ENCODE peak calls at places on chromosomes 5 and 9, in ten cellular contexts. K is keratinocyte, H is AG04450, O is cardiac muscle cell, Y is stomach, F is psoas muscle, W is HL-60, U is H1, Q is GM23338, G is heart right ventricle. A is an unnamed sample.

GRCh38 chr5:146060221-146060585 is 45.2 kb downstream of the PLAC8L1 start:
- DNase-seq in F (no peak), G (no peak), Y (no peak), K (no peak), U (no peak), W (no peak), O (no peak), Q (no peak), H (no peak), A (no peak)

GRCh38 chr9:35933525-35934067 is 24.3 kb downstream of the SPAAR start:
- DNase-seq in O (no peak), U (no peak), H (no peak), Y (no peak), Q (no peak), K (no peak), F (no peak), G (no peak), W (no peak), A (no peak)

GRCh38 chr9:124500028-124500795 is 7.0 kb downstream of the NR5A1 start:
- DNase-seq in F (no peak), O (no peak), W (no peak), K (no peak), G (no peak), U (no peak), Q (no peak), Y (no peak), H (no peak), A (no peak)

GRCh38 chr9:74577956-74578355 is 80.8 kb downstream of the RORB start:
- DNase-seq in W (no peak), G (no peak), O (no peak), Q (peak; percentile 51), F (no peak), H (no peak), Y (no peak), U (no peak), K (no peak), A (no peak)

GRCh38 chr9:133135193-133135745 is 14.2 kb upstream of the RALGDS start:
- DNase-seq in W (no peak), Q (no peak), Y (peak; percentile 87), U (no peak), F (peak; percentile 88), H (no peak), O (no peak), K (peak; percentile 93), G (peak; percentile 72), A (peak; percentile 84)

GRCh38 chr5:139105621-139106071 is 92.5 kb downstream of the SIL1 start:
- DNase-seq in O (peak; percentile 39), F (no peak), W (no peak), K (no peak), Q (peak; percentile 34), H (no peak), Y (no peak), G (no peak), U (no peak), A (no peak)

GRCh38 chr5:111699976-111700375 is 57.0 kb downstream of the NREP start:
- DNase-seq in G (no peak), H (no peak), U (no peak), Q (no peak), W (no peak), F (no peak), Y (peak; percentile 56), K (no peak), O (no peak), A (no peak)

GRCh38 chr5:125464847-125465432 is 718.5 kb upstream of the ZNF608 start:
- DNase-seq in K (no peak), Y (no peak), O (no peak), G (no peak), W (no peak), Q (no peak), H (no peak), U (no peak), F (no peak), A (no peak)

GRCh38 chr5:169148066-169148740 is 152.7 kb downstream of the SLIT3 start:
- DNase-seq in O (no peak), W (no peak), Y (no peak), H (no peak), K (no peak), F (no peak), G (no peak), Q (no peak), U (no peak), A (no peak)

GRCh38 chr5:9241459-9241858 is 304.4 kb downstream of the SEMA5A start:
- DNase-seq in G (no peak), K (no peak), Y (no peak), O (no peak), H (no peak), F (no peak), Q (no peak), W (no peak), U (no peak), A (no peak)

GRCh38 chr9:4105183-4105582 is 194.7 kb downstream of the GLIS3 start:
- DNase-seq in Q (no peak), U (no peak), O (no peak), Y (no peak), W (no peak), H (no peak), G (no peak), K (no peak), F (no peak), A (no peak)

GRCh38 chr9:85298434-85298833 is 443.3 kb downstream of the AGTPBP1 start:
- DNase-seq in K (no peak), Y (no peak), O (no peak), U (no peak), F (no peak), W (no peak), G (no peak), H (no peak), Q (no peak), A (no peak)

GRCh38 chr9:83449981-83450380 is 88.2 kb downstream of the FRMD3 start:
- DNase-seq in F (no peak), G (no peak), W (no peak), H (no peak), Y (no peak), U (no peak), K (no peak), Q (no peak), O (no peak), A (no peak)

GRCh38 chr5:53482717-53483638 is 2.5 kb downstream of the FST start:
- DNase-seq in Y (peak; percentile 41), H (no peak), O (peak; percentile 40), Q (peak; percentile 80), W (no peak), G (peak; percentile 40), U (peak; percentile 85), F (peak; percentile 35), K (no peak), A (peak; percentile 74)

GRCh38 chr5:59174248-59174844 is 591.5 kb downstream of the RAB3C start:
- DNase-seq in O (peak; percentile 70), W (no peak), G (no peak), U (no peak), K (no peak), Q (peak; percentile 75), F (no peak), Y (no peak), H (peak; percentile 70), A (no peak)

GRCh38 chr9:107345327-107345726 is 62.2 kb downstream of the RAD23B start:
- DNase-seq in Y (no peak), F (no peak), H (no peak), G (no peak), K (no peak), Q (no peak), O (no peak), U (no peak), W (no peak), A (no peak)

GRCh38 chr5:38878391-38879090 is 32.7 kb downstream of the OSMR start:
- DNase-seq in U (no peak), K (no peak), W (no peak), G (no peak), F (no peak), H (no peak), Q (no peak), Y (no peak), O (no peak), A (no peak)

GRCh38 chr5:100448250-100448649 is 86.9 kb upstream of the FAM174A start:
- DNase-seq in U (no peak), Y (no peak), G (no peak), Q (no peak), H (no peak), W (no peak), K (no peak), O (no peak), F (no peak), A (no peak)

GRCh38 chr9:33161011-33161588 is 6.0 kb downstream of the B4GALT1 start:
- DNase-seq in Y (peak; percentile 62), F (peak; percentile 70), O (no peak), K (peak; percentile 86), H (peak; percentile 90), Q (no peak), W (no peak), U (no peak), G (peak; percentile 48), A (peak; percentile 87)

GRCh38 chr9:6628714-6629113 is 16.8 kb downstream of the GLDC start:
- DNase-seq in G (no peak), Q (no peak), Y (no peak), H (no peak), U (no peak), K (peak; percentile 9), F (no peak), W (no peak), O (no peak), A (no peak)
- TF ChIP-seq CTCF in G (no peak), Q (no peak), Y (no peak), H (no peak), U (no peak), K (no peak), F (no peak), W (no peak), O (no peak), A (no peak)

GRCh38 chr9:126126807-126127206 is 199.8 kb upstream of the MVB12B start:
- DNase-seq in H (no peak), U (peak; percentile 31), Y (peak; percentile 9), Q (no peak), O (no peak), K (no peak), W (no peak), F (no peak), G (no peak), A (no peak)
- H3K27me3 ChIP-seq in H (peaks cover 11% of the 10 kb centered on the region), U (no peaks in the 10 kb centered on the region), Y (no peaks in the 10 kb centered on the region), Q (no peaks in the 10 kb centered on the region), O (peaks cover 6% of the 10 kb centered on the region), K (peaks cover 17% of the 10 kb centered on the region), W (no peaks in the 10 kb centered on the region), F (peaks cover 31% of the 10 kb centered on the region), G (peaks cover 8% of the 10 kb centered on the region), A (peaks cover 10% of the 10 kb centered on the region)

DNA sequence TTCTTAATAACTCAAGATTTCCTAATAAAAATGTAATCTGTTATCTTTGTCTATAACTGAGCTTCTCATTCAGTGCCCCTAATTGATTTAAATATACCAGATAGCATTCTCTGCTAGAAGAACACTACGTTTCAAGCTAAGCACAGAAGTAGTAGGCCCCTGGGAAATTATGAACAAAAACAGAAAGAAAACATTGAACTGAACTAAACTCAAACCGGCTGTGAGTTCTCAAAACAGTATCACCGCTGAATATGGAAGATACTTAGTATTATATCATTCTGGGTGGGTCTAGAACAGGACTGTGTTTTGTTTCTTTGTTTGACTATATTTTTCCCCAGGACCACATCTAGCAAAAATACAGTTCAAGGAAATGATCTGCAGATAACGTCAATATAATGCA is 95.1 kb upstream of the HMHB1 start:
- DNase-seq in G (no peak), K (no peak), W (no peak), O (no peak), Q (no peak), U (no peak), F (no peak), Y (no peak), H (no peak), A (no peak)
- TF ChIP-seq CTCF in G (no peak), K (no peak), W (no peak), O (no peak), Q (no peak), U (no peak), F (no peak), Y (no peak), H (no peak), A (no peak)

GRCh38 chr5:4553968-4554367 is 586.2 kb upstream of the ADAMTS16 start:
- DNase-seq in Q (peak; percentile 21), Y (no peak), W (no peak), G (no peak), O (peak; percentile 48), K (no peak), H (no peak), U (no peak), F (no peak), A (no peak)
- H3K27me3 ChIP-seq in Q (no peaks in the 10 kb centered on the region), Y (no peaks in the 10 kb centered on the region), W (no peaks in the 10 kb centered on the region), G (no peaks in the 10 kb centered on the region), O (no peaks in the 10 kb centered on the region), K (no peaks in the 10 kb centered on the region), H (no peaks in the 10 kb centered on the region), U (no peaks in the 10 kb centered on the region), F (no peaks in the 10 kb centered on the region), A (no peaks in the 10 kb centered on the region)